ENCODE peak calls at places on chromosomes 6 and 20, in six cellular contexts. V is islet precursor cell, T is uterus, H is astrocyte of the hippocampus, P is GM20000, N is NCI-H1930. S is an unnamed sample.
A peak's percentile ranks its signal among the peaks of the same experiment; 100 is the strongest.

GRCh38 chr6:80932364-80932763 is 820.1 kb downstream of the TENT5A start:
- DNase-seq in V (no peak), T (no peak), H (peak; percentile 44), P (no peak), N (no peak), S (no peak)

GRCh38 chr6:19753822-19754221 is 83.3 kb upstream of the ID4 start:
- DNase-seq in V (no peak), T (no peak), H (no peak), P (no peak), N (peak; percentile 78), S (no peak)

GRCh38 chr20:48224531-48224930 is 439.2 kb upstream of the SULF2 start:
- DNase-seq in V (no peak), T (no peak), H (no peak), P (no peak), N (no peak), S (no peak)

GRCh38 chr6:79544939-79545450 is 7.8 kb upstream of the LCA5 start:
- DNase-seq in V (peak; percentile 97), T (peak; percentile 78), H (peak; percentile 97), P (peak; percentile 74), N (peak; percentile 81), S (peak; percentile 93)

GRCh38 chr20:12108842-12109241 is 191.1 kb downstream of the BTBD3 start:
- DNase-seq in V (no peak), T (no peak), H (no peak), P (no peak), N (no peak), S (no peak)

GRCh38 chr6:158627168-158627939 is 17.2 kb downstream of the DYNLT1 start:
- DNase-seq in V (no peak), T (no peak), H (no peak), P (no peak), N (no peak), S (peak; percentile 22)

GRCh38 chr6:128339635-128340436 is 180.6 kb downstream of the PTPRK start:
- DNase-seq in V (no peak), T (no peak), H (no peak), P (no peak), N (no peak), S (no peak)

GRCh38 chr20:19757487-19757972 is 528 bp upstream of the RIN2 start:
- DNase-seq in V (peak; percentile 87), T (peak; percentile 87), H (peak; percentile 83), P (peak; percentile 47), N (no peak), S (peak; percentile 88)

GRCh38 chr20:5221078-5221430 is 94.2 kb downstream of the CDS2 start:
- DNase-seq in V (no peak), T (no peak), H (no peak), P (no peak), N (no peak), S (no peak)

GRCh38 chr20:31819083-31819784 is at the start of gene MYLK2:
- DNase-seq in V (no peak), T (no peak), H (no peak), P (no peak), N (no peak), S (no peak)

GRCh38 chr6:136549359-136550044 is 720 bp downstream of the MAP7 start:
- DNase-seq in V (peak; percentile 66), T (no peak), H (peak; percentile 34), P (peak; percentile 25), N (no peak), S (peak; percentile 83)

GRCh38 chr6:11067348-11067747 is 23.2 kb upstream of the ELOVL2 start:
- DNase-seq in V (no peak), T (no peak), H (no peak), P (no peak), N (no peak), S (no peak)

GRCh38 chr6:107819976-107820551 is 4.0 kb downstream of the SCML4 start:
- DNase-seq in V (peak; percentile 93), T (no peak), H (peak; percentile 23), P (no peak), N (no peak), S (peak; percentile 74)

GRCh38 chr6:84707161-84707560 is 57.2 kb downstream of the TBX18 start:
- DNase-seq in V (no peak), T (no peak), H (no peak), P (no peak), N (no peak), S (no peak)

GRCh38 chr6:138275976-138276375 is 57.7 kb upstream of the PBOV1 start:
- DNase-seq in V (peak; percentile 87), T (no peak), H (no peak), P (no peak), N (no peak), S (peak; percentile 71)

GRCh38 chr6:139449611-139450000 is 75.2 kb upstream of the CITED2 start:
- DNase-seq in V (no peak), T (no peak), H (peak; percentile 52), P (no peak), N (no peak), S (no peak)

GRCh38 chr20:21238818-21239530 is 64.2 kb upstream of the XRN2 start:
- DNase-seq in V (no peak), T (no peak), H (no peak), P (no peak), N (no peak), S (no peak)

GRCh38 chr6:10420546-10421507 is 6.0 kb upstream of the TFAP2A start:
- DNase-seq in V (peak; percentile 91), T (no peak), H (no peak), P (no peak), N (no peak), S (peak; percentile 87)

GRCh38 chr6:42796171-42796570 is 14.3 kb downstream of the BICRAL start:
- DNase-seq in V (no peak), T (no peak), H (no peak), P (no peak), N (no peak), S (no peak)

GRCh38 chr6:41182069-41183034 is 18.6 kb downstream of the TREML2 start:
- DNase-seq in V (peak; percentile 80), T (no peak), H (peak; percentile 63), P (peak; percentile 56), N (peak; percentile 18), S (peak; percentile 84)

GRCh38 chr20:23049933-23050838 is 714 bp upstream of the THBD start:
- DNase-seq in V (peak; percentile 70), T (peak; percentile 43), H (peak; percentile 7), P (no peak), N (no peak), S (peak; percentile 80)

GRCh38 chr6:8400663-8401062 is 34.7 kb downstream of the SLC35B3 start:
- DNase-seq in V (no peak), T (no peak), H (no peak), P (no peak), N (no peak), S (no peak)

GRCh38 chr6:151749341-151749740 is 58.1 kb upstream of the ESR1 start:
- DNase-seq in V (no peak), T (no peak), H (no peak), P (no peak), N (no peak), S (no peak)

GRCh38 chr20:21523895-21524294 is 10.0 kb upstream of the NKX2-2 start:
- DNase-seq in V (peak; percentile 8), T (no peak), H (no peak), P (no peak), N (no peak), S (no peak)

GRCh38 chr20:33684533-33685327 is 1.5 kb downstream of the E2F1 start:
- DNase-seq in V (no peak), T (peak; percentile 25), H (no peak), P (no peak), N (no peak), S (peak; percentile 83)

GRCh38 chr6:71190809-71191208 is 97.8 kb upstream of the OGFRL1 start:
- DNase-seq in V (no peak), T (no peak), H (peak; percentile 31), P (no peak), N (no peak), S (no peak)

GRCh38 chr6:40383348-40384115 is 203.6 kb downstream of the LRFN2 start:
- DNase-seq in V (peak; percentile 17), T (no peak), H (no peak), P (peak; percentile 1), N (no peak), S (no peak)

GRCh38 chr6:143569035-143569434 is 57.5 kb upstream of the FUCA2 start:
- DNase-seq in V (no peak), T (no peak), H (peak; percentile 31), P (no peak), N (no peak), S (no peak)

GRCh38 chr6:31575335-31575901 is at the start of gene TNF:
- DNase-seq in V (no peak), T (peak; percentile 61), H (no peak), P (peak; percentile 81), N (no peak), S (peak; percentile 41)

GRCh38 chr6:47992805-47993204 is 118.2 kb downstream of the PTCHD4 start:
- DNase-seq in V (no peak), T (no peak), H (no peak), P (no peak), N (no peak), S (no peak)

S was measured in endodermal cell.